ENCODE peak calls at places on chromosomes 3 and 15, in five cellular contexts. One of them, this sample, is unnamed.
A peak's percentile ranks its signal among the peaks of the same experiment; 100 is the strongest.

GRCh38 chr3:65963787-65964707 is 74.7 kb downstream of the MAGI1 start:
- DNase-seq in activated CD4-positive, alpha-beta T cell treated with anti-CD3 and anti-CD28 coated beads for 48 hours: peak; percentile 71
- DNase-seq in left cardiac atrium: no peak
- DNase-seq in WTC11: no peak
- DNase-seq in occipital lobe: no peak
- DNase-seq in this sample: no peak

GRCh38 chr3:8647137-8647970 is 2.8 kb upstream of the SSUH2 start:
- DNase-seq in WTC11: no peak
- DNase-seq in activated CD4-positive, alpha-beta T cell treated with anti-CD3 and anti-CD28 coated beads for 48 hours: no peak
- DNase-seq in left cardiac atrium: no peak
- DNase-seq in occipital lobe: no peak
- DNase-seq in this sample: no peak

GRCh38 chr3:42739401-42740158 is 33.5 kb downstream of the CCDC13 start:
- DNase-seq in WTC11: no peak
- DNase-seq in left cardiac atrium: peak; percentile 86
- DNase-seq in occipital lobe: peak; percentile 70
- DNase-seq in activated CD4-positive, alpha-beta T cell treated with anti-CD3 and anti-CD28 coated beads for 48 hours: no peak
- DNase-seq in this sample: peak; percentile 87

GRCh38 chr15:31332020-31332680 is 5.5 kb downstream of the KLF13 start:
- DNase-seq in WTC11: no peak
- DNase-seq in occipital lobe: no peak
- DNase-seq in left cardiac atrium: no peak
- DNase-seq in activated CD4-positive, alpha-beta T cell treated with anti-CD3 and anti-CD28 coated beads for 48 hours: no peak
- DNase-seq in this sample: no peak

GRCh38 chr3:195224156-195224979 is 46.6 kb downstream of the XXYLT1 start:
- DNase-seq in occipital lobe: no peak
- DNase-seq in WTC11: no peak
- DNase-seq in left cardiac atrium: no peak
- DNase-seq in activated CD4-positive, alpha-beta T cell treated with anti-CD3 and anti-CD28 coated beads for 48 hours: no peak
- DNase-seq in this sample: peak; percentile 0

GRCh38 chr3:61526307-61526706 is 35.1 kb upstream of the PTPRG start:
- DNase-seq in left cardiac atrium: no peak
- DNase-seq in activated CD4-positive, alpha-beta T cell treated with anti-CD3 and anti-CD28 coated beads for 48 hours: no peak
- DNase-seq in occipital lobe: no peak
- DNase-seq in WTC11: no peak
- DNase-seq in this sample: no peak

GRCh38 chr3:122964844-122965243 is 62.7 kb downstream of the SEMA5B start:
- DNase-seq in activated CD4-positive, alpha-beta T cell treated with anti-CD3 and anti-CD28 coated beads for 48 hours: no peak
- DNase-seq in WTC11: no peak
- DNase-seq in occipital lobe: no peak
- DNase-seq in left cardiac atrium: no peak
- DNase-seq in this sample: no peak

GRCh38 chr15:90469723-90470122 is 60.0 kb upstream of the CRTC3 start:
- DNase-seq in occipital lobe: no peak
- DNase-seq in activated CD4-positive, alpha-beta T cell treated with anti-CD3 and anti-CD28 coated beads for 48 hours: no peak
- DNase-seq in left cardiac atrium: no peak
- DNase-seq in WTC11: no peak
- DNase-seq in this sample: no peak

GRCh38 chr3:120475722-120476385 is 25.1 kb upstream of the FSTL1 start:
- DNase-seq in activated CD4-positive, alpha-beta T cell treated with anti-CD3 and anti-CD28 coated beads for 48 hours: no peak
- DNase-seq in WTC11: no peak
- DNase-seq in left cardiac atrium: no peak
- DNase-seq in occipital lobe: no peak
- DNase-seq in this sample: no peak

GRCh38 chr15:48029656-48030055 is 91.1 kb upstream of the SLC24A5 start:
- DNase-seq in WTC11: no peak
- DNase-seq in activated CD4-positive, alpha-beta T cell treated with anti-CD3 and anti-CD28 coated beads for 48 hours: no peak
- DNase-seq in left cardiac atrium: no peak
- DNase-seq in occipital lobe: no peak
- DNase-seq in this sample: peak; percentile 51

GRCh38 chr15:26676115-26676514 is 96.8 kb downstream of the GABRB3 start:
- DNase-seq in WTC11: no peak
- DNase-seq in left cardiac atrium: no peak
- DNase-seq in activated CD4-positive, alpha-beta T cell treated with anti-CD3 and anti-CD28 coated beads for 48 hours: no peak
- DNase-seq in occipital lobe: no peak
- DNase-seq in this sample: no peak

GRCh38 chr15:77009646-77010311 is 14.9 kb downstream of the PSTPIP1 start:
- DNase-seq in left cardiac atrium: no peak
- DNase-seq in occipital lobe: no peak
- DNase-seq in activated CD4-positive, alpha-beta T cell treated with anti-CD3 and anti-CD28 coated beads for 48 hours: no peak
- DNase-seq in WTC11: no peak
- DNase-seq in this sample: no peak

GRCh38 chr3:12157026-12157425 is 1.7 kb downstream of the TIMP4 start:
- DNase-seq in activated CD4-positive, alpha-beta T cell treated with anti-CD3 and anti-CD28 coated beads for 48 hours: no peak
- DNase-seq in occipital lobe: no peak
- DNase-seq in WTC11: no peak
- DNase-seq in left cardiac atrium: no peak
- DNase-seq in this sample: no peak

GRCh38 chr15:99451484-99451883 is 114.3 kb upstream of the MEF2A start:
- DNase-seq in left cardiac atrium: no peak
- DNase-seq in WTC11: no peak
- DNase-seq in occipital lobe: no peak
- DNase-seq in activated CD4-positive, alpha-beta T cell treated with anti-CD3 and anti-CD28 coated beads for 48 hours: no peak
- DNase-seq in this sample: no peak

GRCh38 chr15:59867436-59867835 is 136.7 kb upstream of the FOXB1 start:
- DNase-seq in WTC11: no peak
- DNase-seq in occipital lobe: no peak
- DNase-seq in left cardiac atrium: no peak
- DNase-seq in activated CD4-positive, alpha-beta T cell treated with anti-CD3 and anti-CD28 coated beads for 48 hours: no peak
- DNase-seq in this sample: peak; percentile 17

GRCh38 chr3:120177151-120177550 is 82.9 kb upstream of the GSK3B start:
- DNase-seq in left cardiac atrium: peak; percentile 33
- DNase-seq in activated CD4-positive, alpha-beta T cell treated with anti-CD3 and anti-CD28 coated beads for 48 hours: no peak
- DNase-seq in WTC11: peak; percentile 13
- DNase-seq in occipital lobe: no peak
- DNase-seq in this sample: no peak

GRCh38 chr15:72050700-72051099 is 67.2 kb downstream of the MYO9A start:
- DNase-seq in activated CD4-positive, alpha-beta T cell treated with anti-CD3 and anti-CD28 coated beads for 48 hours: no peak
- DNase-seq in WTC11: no peak
- DNase-seq in occipital lobe: no peak
- DNase-seq in left cardiac atrium: no peak
- DNase-seq in this sample: no peak

GRCh38 chr3:170725285-170725731 is 139.4 kb upstream of the SLC7A14 start:
- DNase-seq in activated CD4-positive, alpha-beta T cell treated with anti-CD3 and anti-CD28 coated beads for 48 hours: no peak
- DNase-seq in occipital lobe: no peak
- DNase-seq in left cardiac atrium: no peak
- DNase-seq in WTC11: no peak
- DNase-seq in this sample: no peak

GRCh38 chr3:100988080-100988479 is 5.1 kb downstream of the ABI3BP start:
- DNase-seq in left cardiac atrium: no peak
- DNase-seq in WTC11: no peak
- DNase-seq in activated CD4-positive, alpha-beta T cell treated with anti-CD3 and anti-CD28 coated beads for 48 hours: no peak
- DNase-seq in occipital lobe: no peak
- DNase-seq in this sample: no peak

GRCh38 chr3:30401971-30402370 is 204.4 kb upstream of the TGFBR2 start:
- DNase-seq in WTC11: no peak
- DNase-seq in occipital lobe: no peak
- DNase-seq in activated CD4-positive, alpha-beta T cell treated with anti-CD3 and anti-CD28 coated beads for 48 hours: no peak
- DNase-seq in left cardiac atrium: no peak
- DNase-seq in this sample: no peak

GRCh38 chr15:80923668-80924067 is 66.0 kb downstream of the MESD start:
- DNase-seq in occipital lobe: no peak
- DNase-seq in left cardiac atrium: no peak
- DNase-seq in WTC11: no peak
- DNase-seq in activated CD4-positive, alpha-beta T cell treated with anti-CD3 and anti-CD28 coated beads for 48 hours: peak; percentile 14
- DNase-seq in this sample: no peak

GRCh38 chr3:50272911-50273688 is 4.2 kb downstream of the SEMA3B start:
- DNase-seq in left cardiac atrium: peak; percentile 86
- DNase-seq in occipital lobe: peak; percentile 70
- DNase-seq in WTC11: peak; percentile 94
- DNase-seq in activated CD4-positive, alpha-beta T cell treated with anti-CD3 and anti-CD28 coated beads for 48 hours: peak; percentile 94
- DNase-seq in this sample: peak; percentile 91

GRCh38 chr15:78561490-78561889 is 3.8 kb upstream of the CHRNA5 start:
- DNase-seq in activated CD4-positive, alpha-beta T cell treated with anti-CD3 and anti-CD28 coated beads for 48 hours: no peak
- DNase-seq in left cardiac atrium: no peak
- DNase-seq in WTC11: no peak
- DNase-seq in occipital lobe: no peak
- DNase-seq in this sample: no peak

GRCh38 chr3:185317674-185318073 is 45.3 kb upstream of the MAP3K13 start:
- DNase-seq in activated CD4-positive, alpha-beta T cell treated with anti-CD3 and anti-CD28 coated beads for 48 hours: no peak
- DNase-seq in WTC11: no peak
- DNase-seq in occipital lobe: no peak
- DNase-seq in left cardiac atrium: no peak
- DNase-seq in this sample: no peak

GRCh38 chr15:74275957-74276356 is 39.8 kb downstream of the CCDC33 start:
- DNase-seq in WTC11: peak; percentile 34
- DNase-seq in occipital lobe: no peak
- DNase-seq in left cardiac atrium: no peak
- DNase-seq in activated CD4-positive, alpha-beta T cell treated with anti-CD3 and anti-CD28 coated beads for 48 hours: peak; percentile 7
- DNase-seq in this sample: no peak

GRCh38 chr15:92833493-92834271 is 66.4 kb upstream of the CHD2 start:
- DNase-seq in activated CD4-positive, alpha-beta T cell treated with anti-CD3 and anti-CD28 coated beads for 48 hours: no peak
- DNase-seq in WTC11: no peak
- DNase-seq in left cardiac atrium: no peak
- DNase-seq in occipital lobe: no peak
- DNase-seq in this sample: no peak

GRCh38 chr3:106734712-106735111 is 642.5 kb upstream of the CCDC54 start:
- DNase-seq in activated CD4-positive, alpha-beta T cell treated with anti-CD3 and anti-CD28 coated beads for 48 hours: no peak
- DNase-seq in occipital lobe: no peak
- DNase-seq in WTC11: no peak
- DNase-seq in left cardiac atrium: no peak
- DNase-seq in this sample: no peak

GRCh38 chr15:95684126-95684525 is 646.4 kb upstream of the NR2F2 start:
- DNase-seq in occipital lobe: no peak
- DNase-seq in left cardiac atrium: no peak
- DNase-seq in WTC11: no peak
- DNase-seq in activated CD4-positive, alpha-beta T cell treated with anti-CD3 and anti-CD28 coated beads for 48 hours: no peak
- DNase-seq in this sample: no peak

GRCh38 chr15:59543721-59544547 is 67.6 kb upstream of the GCNT3 start:
- DNase-seq in activated CD4-positive, alpha-beta T cell treated with anti-CD3 and anti-CD28 coated beads for 48 hours: peak; percentile 19
- DNase-seq in occipital lobe: no peak
- DNase-seq in WTC11: no peak
- DNase-seq in left cardiac atrium: no peak
- DNase-seq in this sample: no peak

GRCh38 chr3:184532940-184533732 is 28.4 kb upstream of the EPHB3 start:
- DNase-seq in activated CD4-positive, alpha-beta T cell treated with anti-CD3 and anti-CD28 coated beads for 48 hours: no peak
- DNase-seq in occipital lobe: no peak
- DNase-seq in WTC11: no peak
- DNase-seq in left cardiac atrium: no peak
- DNase-seq in this sample: peak; percentile 27

GRCh38 chr3:28134792-28135375 is 106.5 kb upstream of the CMC1 start:
- DNase-seq in WTC11: no peak
- DNase-seq in activated CD4-positive, alpha-beta T cell treated with anti-CD3 and anti-CD28 coated beads for 48 hours: no peak
- DNase-seq in occipital lobe: no peak
- DNase-seq in left cardiac atrium: no peak
- DNase-seq in this sample: no peak

GRCh38 chr3:172648736-172649135 is 62.1 kb downstream of the NCEH1 start:
- DNase-seq in WTC11: no peak
- DNase-seq in occipital lobe: no peak
- DNase-seq in left cardiac atrium: no peak
- DNase-seq in activated CD4-positive, alpha-beta T cell treated with anti-CD3 and anti-CD28 coated beads for 48 hours: no peak
- DNase-seq in this sample: no peak

GRCh38 chr3:145698252-145698651 is 462.7 kb downstream of the PLOD2 start:
- DNase-seq in activated CD4-positive, alpha-beta T cell treated with anti-CD3 and anti-CD28 coated beads for 48 hours: no peak
- DNase-seq in occipital lobe: no peak
- DNase-seq in WTC11: no peak
- DNase-seq in left cardiac atrium: no peak
- DNase-seq in this sample: no peak

GRCh38 chr3:194310516-194310915 is 40.6 kb downstream of the CPN2 start:
- DNase-seq in WTC11: no peak
- DNase-seq in activated CD4-positive, alpha-beta T cell treated with anti-CD3 and anti-CD28 coated beads for 48 hours: no peak
- DNase-seq in occipital lobe: no peak
- DNase-seq in left cardiac atrium: no peak
- DNase-seq in this sample: no peak

GRCh38 chr3:102156426-102156825 is 278.4 kb upstream of the ZPLD1 start:
- DNase-seq in occipital lobe: no peak
- DNase-seq in WTC11: no peak
- DNase-seq in left cardiac atrium: no peak
- DNase-seq in activated CD4-positive, alpha-beta T cell treated with anti-CD3 and anti-CD28 coated beads for 48 hours: no peak
- DNase-seq in this sample: no peak

GRCh38 chr15:88653200-88654064 is 14.6 kb downstream of the ISG20 start:
- DNase-seq in activated CD4-positive, alpha-beta T cell treated with anti-CD3 and anti-CD28 coated beads for 48 hours: no peak
- DNase-seq in WTC11: no peak
- DNase-seq in left cardiac atrium: peak; percentile 12
- DNase-seq in occipital lobe: no peak
- DNase-seq in this sample: no peak

GRCh38 chr3:124812291-124813265 is 74.6 kb downstream of the ITGB5 start:
- DNase-seq in occipital lobe: peak; percentile 71
- DNase-seq in WTC11: no peak
- DNase-seq in left cardiac atrium: peak; percentile 74
- DNase-seq in activated CD4-positive, alpha-beta T cell treated with anti-CD3 and anti-CD28 coated beads for 48 hours: no peak
- DNase-seq in this sample: no peak

This sample was measured in Ammon's horn.